ENCODE peak calls at places on chromosomes 6 and 20, in seven cellular contexts. D, A, N, K, H, B and T are unnamed samples.

GRCh38 chr6:169345198-169345597 is 91.6 kb upstream of the THBS2 start:
- DNase-seq in D (no peak), A (no peak), N (no peak), K (no peak), H (no peak), B (no peak), T (no peak)

GRCh38 chr6:164296411-164296810 is 881.9 kb downstream of the QKI start:
- DNase-seq in D (no peak), A (no peak), N (no peak), K (no peak), H (no peak), B (no peak), T (no peak)

GRCh38 chr20:44651507-44652373 is at the start of gene ADA:
- DNase-seq in D (peak; percentile 30), A (peak; percentile 71), N (no peak), K (peak; percentile 43), H (peak; percentile 71), B (peak; percentile 90), T (no peak)

GRCh38 chr6:155327326-155328073 is 13.2 kb upstream of the TFB1M start:
- DNase-seq in D (no peak), A (peak; percentile 29), N (no peak), K (peak; percentile 74), H (peak; percentile 61), B (no peak), T (no peak)

GRCh38 chr20:4567172-4567571 is 154.5 kb upstream of the PRND start:
- DNase-seq in D (no peak), A (no peak), N (no peak), K (no peak), H (no peak), B (no peak), T (no peak)

GRCh38 chr6:89082439-89082838 is 1.9 kb downstream of the PNRC1 start:
- DNase-seq in D (no peak), A (no peak), N (no peak), K (peak; percentile 21), H (no peak), B (no peak), T (no peak)

GRCh38 chr20:45426621-45427020 is 10.7 kb downstream of the PIGT start:
- DNase-seq in D (no peak), A (no peak), N (no peak), K (no peak), H (no peak), B (no peak), T (no peak)

GRCh38 chr6:157430834-157431233 is 49.8 kb downstream of the ZDHHC14 start:
- DNase-seq in D (no peak), A (no peak), N (no peak), K (no peak), H (no peak), B (no peak), T (no peak)

GRCh38 chr6:116158641-116159040 is 32.7 kb upstream of the COL10A1 start:
- DNase-seq in D (no peak), A (no peak), N (no peak), K (peak; percentile 49), H (no peak), B (no peak), T (no peak)

GRCh38 chr20:19973920-19974620 is 43.1 kb upstream of the NAA20 start:
- DNase-seq in D (no peak), A (peak; percentile 78), N (no peak), K (peak; percentile 94), H (peak; percentile 42), B (no peak), T (peak; percentile 72)

GRCh38 chr6:4380881-4381281 is 245.5 kb upstream of the ECI2 start:
- DNase-seq in D (no peak), A (no peak), N (no peak), K (no peak), H (no peak), B (no peak), T (no peak)

GRCh38 chr6:33906413-33906812 is 102.6 kb upstream of the MLN start:
- DNase-seq in D (no peak), A (no peak), N (no peak), K (no peak), H (no peak), B (no peak), T (no peak)

GRCh38 chr6:53294095-53294494 is 54.7 kb downstream of the ELOVL5 start:
- DNase-seq in D (no peak), A (no peak), N (no peak), K (peak; percentile 29), H (no peak), B (no peak), T (no peak)

GRCh38 chr6:27839303-27840081 is 72.7 kb downstream of the OR2B2 start:
- DNase-seq in D (no peak), A (peak; percentile 36), N (no peak), K (peak; percentile 72), H (peak; percentile 33), B (no peak), T (no peak)

GRCh38 chr6:93624408-93624807 is 205.0 kb upstream of the EPHA7 start:
- DNase-seq in D (no peak), A (no peak), N (no peak), K (no peak), H (no peak), B (no peak), T (no peak)

GRCh38 chr6:157790548-157791160 is 32.4 kb upstream of the SNX9 start:
- DNase-seq in D (no peak), A (no peak), N (no peak), K (peak; percentile 54), H (no peak), B (no peak), T (no peak)

GRCh38 chr20:43682446-43682845 is 15.5 kb downstream of the MYBL2 start:
- DNase-seq in D (no peak), A (no peak), N (no peak), K (no peak), H (no peak), B (peak; percentile 81), T (no peak)

GRCh38 chr20:6473197-6473596 is 294.3 kb upstream of the BMP2 start:
- DNase-seq in D (no peak), A (no peak), N (no peak), K (no peak), H (no peak), B (no peak), T (no peak)

GRCh38 chr6:17691925-17692538 is 14.7 kb downstream of the NUP153 start:
- DNase-seq in D (no peak), A (no peak), N (no peak), K (no peak), H (no peak), B (no peak), T (no peak)

GRCh38 chr6:33904050-33904827 is 100.4 kb upstream of the MLN start:
- DNase-seq in D (no peak), A (no peak), N (peak; percentile 65), K (no peak), H (no peak), B (peak; percentile 89), T (no peak)

GRCh38 chr20:19767070-19767469 is 9.0 kb downstream of the RIN2 start:
- DNase-seq in D (no peak), A (no peak), N (no peak), K (no peak), H (no peak), B (no peak), T (no peak)

GRCh38 chr6:127716425-127716930 is 139.5 kb downstream of the C6orf58 start:
- DNase-seq in D (no peak), A (no peak), N (no peak), K (no peak), H (no peak), B (no peak), T (no peak)

GRCh38 chr6:69758214-69758613 is 38.6 kb downstream of the LMBRD1 start:
- DNase-seq in D (no peak), A (no peak), N (no peak), K (no peak), H (no peak), B (no peak), T (no peak)

DNA sequence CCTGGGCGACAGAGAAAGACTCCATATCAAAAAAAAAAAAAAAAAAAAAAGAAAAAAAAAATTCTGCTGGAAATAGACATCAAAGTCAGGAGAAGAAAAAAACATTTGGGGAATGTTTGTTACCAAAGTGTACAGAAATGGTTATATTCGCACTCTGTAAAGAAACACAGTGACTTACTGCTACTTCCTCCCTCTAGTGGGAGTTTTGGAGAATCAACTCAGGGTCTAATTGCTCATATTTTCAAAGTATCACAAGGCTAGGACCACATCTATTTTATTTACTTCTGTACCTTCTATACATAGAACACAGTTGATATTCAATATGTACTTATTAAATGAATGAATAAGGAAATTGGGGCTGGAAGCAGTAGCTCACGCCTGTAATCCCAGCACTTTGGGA is 24.4 kb downstream of the ARG1 start:
- DNase-seq in D (no peak), A (no peak), N (no peak), K (no peak), H (no peak), B (no peak), T (no peak)
- TF ChIP-seq CTCF in D (peak; percentile 46), A (no peak), N (peak; percentile 43), K (peak; percentile 41), H (no peak), B (no peak), T (peak; percentile 31)

DNA sequence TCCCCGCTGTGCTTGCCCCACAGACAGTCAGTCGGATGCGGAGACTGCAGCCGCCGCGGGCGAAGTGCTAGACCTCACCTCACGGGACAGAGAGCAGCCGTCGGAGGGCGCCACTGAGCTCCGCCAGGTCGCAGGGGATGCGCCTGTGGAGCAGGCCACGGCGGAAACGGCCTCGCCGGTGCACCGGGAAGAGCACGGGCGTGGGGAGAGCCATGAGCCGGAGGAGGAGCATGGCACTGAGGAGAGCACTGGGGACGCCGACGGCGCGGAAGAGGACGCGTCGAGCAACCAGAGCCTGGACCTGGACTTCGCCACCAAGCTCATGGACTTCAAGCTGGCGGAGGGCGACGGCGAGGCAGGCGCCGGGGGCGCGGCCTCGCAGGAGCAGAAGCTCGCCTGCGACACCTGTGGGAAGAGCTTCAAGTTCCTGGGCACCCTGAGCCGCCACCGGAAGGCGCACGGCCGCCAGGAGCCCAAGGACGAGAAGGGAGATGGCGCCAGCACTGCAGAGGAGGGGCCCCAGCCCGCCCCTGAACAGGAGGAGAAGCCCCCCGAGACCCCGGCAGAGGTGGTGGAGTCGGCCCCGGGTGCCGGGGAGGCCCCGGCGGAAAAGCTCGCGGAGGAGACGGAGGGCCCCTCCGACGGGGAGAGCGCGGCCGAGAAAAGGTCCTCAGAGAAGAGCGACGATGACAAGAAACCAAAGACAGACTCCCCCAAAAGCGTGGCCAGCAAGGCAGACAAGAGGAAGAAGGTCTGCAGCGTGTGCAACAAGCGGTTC is 66.4 kb downstream of the SSR1 start:
- DNase-seq in D (no peak), A (no peak), N (no peak), K (no peak), H (no peak), B (peak; percentile 76), T (no peak)
- TF ChIP-seq CTCF in D (peak; percentile 16), A (no peak), N (no peak), K (no peak), H (no peak), B (no peak), T (no peak)

DNA sequence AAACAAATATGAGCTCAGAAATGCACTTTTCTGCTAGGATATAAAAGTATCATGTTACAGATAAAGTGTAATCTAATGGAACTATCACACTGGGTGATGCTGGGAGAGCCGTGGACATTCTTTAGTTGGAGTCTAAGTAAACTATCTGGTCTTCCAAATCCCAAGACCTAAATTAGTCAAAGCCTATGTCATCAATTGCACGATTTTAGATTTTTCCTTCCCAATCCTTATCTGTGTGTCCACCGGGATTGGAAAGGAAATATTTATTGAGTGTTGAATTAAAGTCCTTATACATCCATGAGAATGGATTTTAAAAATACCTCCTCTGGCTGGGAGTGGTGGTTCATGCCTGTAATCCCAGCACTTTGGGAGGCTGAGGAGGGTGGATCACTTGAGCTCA is 19.6 kb upstream of the MRAP2 start:
- DNase-seq in D (no peak), A (no peak), N (no peak), K (no peak), H (no peak), B (no peak), T (no peak)
- TF ChIP-seq CTCF in D (no peak), A (no peak), N (no peak), K (no peak), H (no peak), B (no peak), T (no peak)

GRCh38 chr6:37489697-37490336 is 9.9 kb downstream of the CCDC167 start:
- DNase-seq in D (no peak), A (no peak), N (no peak), K (no peak), H (no peak), B (no peak), T (no peak)
- TF ChIP-seq CTCF in D (peak; percentile 23), A (no peak), N (peak; percentile 55), K (peak; percentile 8), H (no peak), B (no peak), T (peak; percentile 28)